ENCODE peak calls at places on chromosomes 11 and 22, in seven cellular contexts. E, Q, V, A, P, M and U are unnamed samples. For H3K4me1, the result is how much of the 10 kb centered on the place peaks cover.

GRCh38 chr11:3160252-3161031 is 4.7 kb downstream of the OSBPL5 start:
- DNase-seq in E (peak), Q (no peak), V (peak), A (peak), P (peak), M (no peak), U (peak)

GRCh38 chr11:2771758-2772466 is 72.1 kb upstream of the KCNQ1OT1 start:
- DNase-seq in E (no peak), Q (no peak), V (no peak), A (peak), P (peak), M (no peak), U (no peak)

GRCh38 chr11:113923572-113923971 is 19.0 kb downstream of the HTR3B start:
- DNase-seq in E (no peak), Q (no peak), V (no peak), A (no peak), P (no peak), M (no peak), U (no peak)

GRCh38 chr11:16299884-16300778 is 56.2 kb downstream of the SOX6 start:
- DNase-seq in E (no peak), Q (no peak), V (no peak), A (no peak), P (no peak), M (no peak), U (no peak)

GRCh38 chr22:29870574-29870973 is 12.4 kb upstream of the MTMR3 start:
- DNase-seq in E (no peak), Q (no peak), V (no peak), A (no peak), P (no peak), M (no peak), U (no peak)

GRCh38 chr11:57402188-57403066 is 12.0 kb upstream of the PRG2 start:
- DNase-seq in E (no peak), Q (no peak), V (peak), A (no peak), P (no peak), M (no peak), U (no peak)

GRCh38 chr11:61601512-61601911 is 20.6 kb upstream of the SYT7 start:
- DNase-seq in E (no peak), Q (peak), V (no peak), A (no peak), P (no peak), M (no peak), U (no peak)

GRCh38 chr11:45333506-45333971 is 47.4 kb upstream of the SYT13 start:
- DNase-seq in E (no peak), Q (peak), V (peak), A (peak), P (peak), M (no peak), U (peak)

GRCh38 chr11:128133501-128133900 is 453.9 kb downstream of the ETS1 start:
- DNase-seq in E (no peak), Q (no peak), V (no peak), A (no peak), P (no peak), M (no peak), U (peak)

GRCh38 chr11:76701701-76702100 is 31.2 kb upstream of the LRRC32 start:
- DNase-seq in E (no peak), Q (no peak), V (no peak), A (no peak), P (peak), M (no peak), U (no peak)

GRCh38 chr22:48980918-48981317 is 846.8 kb downstream of the BRD1 start:
- DNase-seq in E (no peak), Q (no peak), V (no peak), A (no peak), P (no peak), M (no peak), U (no peak)

GRCh38 chr11:36487619-36488018 is 22.5 kb downstream of the TRAF6 start:
- DNase-seq in E (no peak), Q (no peak), V (no peak), A (no peak), P (no peak), M (no peak), U (no peak)

GRCh38 chr11:90846628-90847027 is 623.8 kb upstream of the CHORDC1 start:
- DNase-seq in E (no peak), Q (no peak), V (no peak), A (no peak), P (no peak), M (no peak), U (no peak)

GRCh38 chr11:90849278-90849677 is 626.4 kb upstream of the CHORDC1 start:
- DNase-seq in E (no peak), Q (no peak), V (no peak), A (no peak), P (no peak), M (no peak), U (no peak)

GRCh38 chr11:90845126-90845525 is 622.3 kb upstream of the CHORDC1 start:
- DNase-seq in E (no peak), Q (no peak), V (no peak), A (no peak), P (no peak), M (no peak), U (no peak)

GRCh38 chr11:90845799-90846198 is 623.0 kb upstream of the CHORDC1 start:
- DNase-seq in E (no peak), Q (no peak), V (no peak), A (no peak), P (no peak), M (no peak), U (no peak)

DNA sequence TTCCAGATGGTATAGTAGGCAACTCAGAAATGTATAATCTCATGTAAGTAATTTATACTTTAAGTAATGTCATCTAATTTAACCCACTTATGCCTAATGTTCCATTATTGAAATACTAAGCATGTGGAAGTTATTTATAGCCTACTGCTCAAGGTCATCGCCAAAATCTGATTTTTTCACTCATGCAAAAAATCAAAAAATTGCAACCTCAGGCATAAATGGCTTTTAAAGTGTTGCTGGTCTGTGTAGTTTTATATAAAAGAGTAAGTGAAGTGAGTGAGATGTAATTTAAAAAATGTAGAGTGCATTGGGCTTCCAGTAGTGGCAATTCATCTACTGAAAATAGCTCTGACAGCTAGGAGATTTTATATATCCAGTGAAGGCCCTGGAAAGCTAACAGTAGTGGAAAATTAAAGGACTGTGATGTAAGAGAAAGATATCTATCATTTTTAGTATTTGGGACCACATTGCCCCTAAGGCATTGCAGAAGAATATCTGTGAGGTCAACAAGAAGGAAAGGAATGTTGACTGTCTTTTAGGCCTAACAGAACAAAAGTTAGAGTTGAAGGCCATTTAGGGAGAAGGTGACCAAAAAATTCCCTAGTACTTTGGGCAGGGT is 624.5 kb upstream of the CHORDC1 start:
- DNase-seq in E (no peak), Q (no peak), V (no peak), A (no peak), P (no peak), M (no peak), U (no peak)
- H3K4me1 ChIP-seq in E (under half), Q (under half), V (under half), A (under half), P (under half), M (under half), U (under half)

GRCh38 chr11:124725719-124726105 is 14.0 kb upstream of the NRGN start:
- DNase-seq in E (no peak), Q (no peak), V (no peak), A (no peak), P (no peak), M (no peak), U (peak)
- H3K4me3 ChIP-seq in E (no peak), Q (peak), V (no peak), A (no peak), P (no peak), M (no peak), U (no peak)

GRCh38 chr11:96538104-96538503 is 148.3 kb downstream of the JRKL start:
- DNase-seq in E (no peak), Q (no peak), V (no peak), A (no peak), P (no peak), M (no peak), U (no peak)

GRCh38 chr11:96543177-96543576 is 153.4 kb downstream of the JRKL start:
- DNase-seq in E (no peak), Q (no peak), V (no peak), A (no peak), P (no peak), M (no peak), U (no peak)

DNA sequence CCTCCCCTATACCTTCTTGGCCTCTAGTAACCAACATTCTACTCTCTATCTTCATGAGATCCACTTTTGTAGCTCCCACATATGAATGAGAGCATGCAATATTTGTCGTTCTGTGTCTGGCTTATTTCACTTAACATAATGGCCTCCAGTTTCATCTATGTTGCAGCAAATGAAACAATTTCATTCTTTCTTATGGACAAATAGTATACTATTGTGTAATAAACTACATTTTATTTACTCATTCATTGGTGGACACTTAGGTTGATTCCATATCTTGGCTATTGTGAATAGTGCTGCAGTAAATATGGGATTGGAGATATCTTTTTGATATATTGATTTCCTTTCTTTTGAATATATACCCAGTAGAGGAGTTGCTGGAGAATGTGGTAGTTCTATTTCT is 151.1 kb downstream of the JRKL start:
- DNase-seq in E (no peak), Q (no peak), V (no peak), A (no peak), P (no peak), M (no peak), U (no peak)
- H3K4me1 ChIP-seq in E (under half), Q (under half), V (under half), A (under half), P (under half), M (under half), U (under half)

DNA sequence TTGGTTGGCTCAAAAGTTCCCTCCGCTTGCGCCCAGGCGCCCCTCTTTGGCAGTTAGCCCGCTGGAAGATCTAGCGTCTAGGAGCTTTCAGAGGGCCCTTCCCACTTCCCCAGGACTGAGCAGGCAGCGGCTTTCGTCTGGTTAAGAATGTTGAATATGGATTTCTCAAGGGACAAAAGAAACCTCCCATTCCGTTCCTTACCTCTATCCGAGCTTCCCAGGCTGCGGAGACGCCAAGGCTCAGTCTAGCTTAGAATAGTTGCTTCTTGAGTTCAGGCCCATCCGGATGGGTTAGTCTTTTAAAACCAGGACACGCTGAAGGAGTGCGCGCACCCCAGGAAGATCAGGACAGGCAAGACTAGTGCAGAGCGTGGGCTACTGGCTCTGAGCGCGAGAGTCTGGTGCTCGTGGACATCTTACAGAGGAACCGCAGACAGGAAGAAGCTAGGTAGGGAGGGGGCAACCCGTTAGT is 1.6 kb downstream of the NELL1 start:
- DNase-seq in E (peak), Q (no peak), V (no peak), A (no peak), P (no peak), M (no peak), U (no peak)
- H3K4me3 ChIP-seq in E (no peak), Q (no peak), V (no peak), A (no peak), P (no peak), M (no peak), U (peak)

DNA sequence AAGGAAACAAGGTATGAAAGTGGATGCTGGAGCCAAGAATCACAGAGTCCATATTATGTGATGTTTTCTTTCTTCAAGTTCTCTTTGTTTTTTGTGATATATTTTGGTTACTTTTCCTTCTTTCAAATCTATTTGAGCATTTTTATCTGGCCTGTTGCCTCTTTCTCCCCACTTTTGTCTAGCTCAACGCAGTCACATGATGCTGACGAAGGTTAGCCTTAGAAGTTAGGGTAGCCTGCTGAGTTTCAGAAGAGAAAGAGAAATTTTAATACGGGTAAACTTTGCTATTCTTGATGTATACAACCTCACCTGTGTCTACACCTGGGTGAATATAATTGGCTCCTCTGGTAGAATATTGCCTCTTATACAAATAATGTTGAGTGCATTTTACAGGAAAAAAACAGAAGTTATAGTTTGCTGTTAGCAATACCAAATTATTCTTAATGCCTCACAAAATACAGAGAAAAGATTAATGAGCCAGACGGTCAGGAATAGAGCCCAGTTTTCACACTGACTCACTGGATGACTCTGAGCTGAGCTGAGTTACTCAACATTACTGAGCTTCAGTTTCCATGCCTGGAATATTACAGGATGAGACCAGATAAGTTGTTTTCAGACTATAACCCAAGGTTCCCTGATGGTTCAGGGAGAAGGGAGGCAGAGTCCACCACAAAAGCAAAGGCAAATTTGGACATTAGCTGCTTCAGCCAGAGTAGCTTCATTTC is 161.6 kb upstream of the BDNF start:
- DNase-seq in E (no peak), Q (no peak), V (no peak), A (no peak), P (peak), M (no peak), U (peak)
- H3K4me1 ChIP-seq in E (under half), Q (under half), V (under half), A (under half), P (under half), M (under half), U (under half)